ENCODE peak calls at places on chromosomes 3 and 15, in eight cellular contexts. One of them, this sample, is unnamed. For H3K9me3, the result is how much of the 10 kb centered on the place peaks cover.

GRCh38 chr15:83559310-83559966 is 94.5 kb upstream of the ADAMTSL3 start:
- DNase-seq in psoas muscle: no peak
- DNase-seq in stomach: peak
- DNase-seq in gastrocnemius medialis: no peak
- DNase-seq in upper lobe of right lung: no peak
- DNase-seq in CD8-positive, alpha-beta memory T cell: no peak
- DNase-seq in pancreas: no peak
- DNase-seq in left ventricle myocardium inferior: no peak
- DNase-seq in this sample: no peak

GRCh38 chr15:69522361-69522760 is 69.7 kb downstream of the RPLP1 start:
- DNase-seq in left ventricle myocardium inferior: no peak
- DNase-seq in CD8-positive, alpha-beta memory T cell: no peak
- DNase-seq in gastrocnemius medialis: no peak
- DNase-seq in psoas muscle: no peak
- DNase-seq in pancreas: no peak
- DNase-seq in upper lobe of right lung: no peak
- DNase-seq in stomach: peak
- DNase-seq in this sample: no peak

GRCh38 chr3:24305795-24306467 is 188.7 kb downstream of the THRB start:
- DNase-seq in left ventricle myocardium inferior: no peak
- DNase-seq in upper lobe of right lung: no peak
- DNase-seq in psoas muscle: no peak
- DNase-seq in pancreas: no peak
- DNase-seq in CD8-positive, alpha-beta memory T cell: no peak
- DNase-seq in gastrocnemius medialis: no peak
- DNase-seq in stomach: no peak
- DNase-seq in this sample: no peak

GRCh38 chr3:58117561-58118305 is 93.0 kb downstream of the DNASE1L3 start:
- DNase-seq in upper lobe of right lung: no peak
- DNase-seq in pancreas: no peak
- DNase-seq in CD8-positive, alpha-beta memory T cell: no peak
- DNase-seq in left ventricle myocardium inferior: peak
- DNase-seq in gastrocnemius medialis: no peak
- DNase-seq in psoas muscle: peak
- DNase-seq in stomach: peak
- DNase-seq in this sample: no peak

GRCh38 chr3:38154625-38155255 is 10.6 kb upstream of the OXSR1 start:
- DNase-seq in upper lobe of right lung: no peak
- DNase-seq in gastrocnemius medialis: no peak
- DNase-seq in psoas muscle: no peak
- DNase-seq in left ventricle myocardium inferior: no peak
- DNase-seq in CD8-positive, alpha-beta memory T cell: no peak
- DNase-seq in stomach: no peak
- DNase-seq in pancreas: no peak
- DNase-seq in this sample: no peak

GRCh38 chr15:96551196-96551595 is 220.7 kb downstream of the NR2F2 start:
- DNase-seq in left ventricle myocardium inferior: no peak
- DNase-seq in CD8-positive, alpha-beta memory T cell: no peak
- DNase-seq in stomach: no peak
- DNase-seq in upper lobe of right lung: no peak
- DNase-seq in psoas muscle: no peak
- DNase-seq in pancreas: no peak
- DNase-seq in gastrocnemius medialis: no peak
- DNase-seq in this sample: no peak

GRCh38 chr15:27869697-27870281 is 229.3 kb downstream of the OCA2 start:
- DNase-seq in left ventricle myocardium inferior: no peak
- DNase-seq in psoas muscle: no peak
- DNase-seq in gastrocnemius medialis: no peak
- DNase-seq in CD8-positive, alpha-beta memory T cell: no peak
- DNase-seq in pancreas: no peak
- DNase-seq in stomach: no peak
- DNase-seq in upper lobe of right lung: no peak
- DNase-seq in this sample: no peak

GRCh38 chr3:99499235-99499798 is 139.1 kb upstream of the COL8A1 start:
- DNase-seq in pancreas: no peak
- DNase-seq in gastrocnemius medialis: no peak
- DNase-seq in psoas muscle: no peak
- DNase-seq in CD8-positive, alpha-beta memory T cell: no peak
- DNase-seq in upper lobe of right lung: no peak
- DNase-seq in left ventricle myocardium inferior: no peak
- DNase-seq in stomach: peak
- DNase-seq in this sample: no peak

GRCh38 chr3:12232785-12233317 is 56.0 kb upstream of the PPARG start:
- DNase-seq in psoas muscle: no peak
- DNase-seq in upper lobe of right lung: no peak
- DNase-seq in stomach: no peak
- DNase-seq in gastrocnemius medialis: no peak
- DNase-seq in CD8-positive, alpha-beta memory T cell: no peak
- DNase-seq in pancreas: no peak
- DNase-seq in left ventricle myocardium inferior: no peak
- DNase-seq in this sample: no peak

GRCh38 chr3:11517601-11518000 is 126.1 kb downstream of the VGLL4 start:
- DNase-seq in CD8-positive, alpha-beta memory T cell: no peak
- DNase-seq in gastrocnemius medialis: no peak
- DNase-seq in psoas muscle: no peak
- DNase-seq in upper lobe of right lung: no peak
- DNase-seq in pancreas: no peak
- DNase-seq in stomach: no peak
- DNase-seq in left ventricle myocardium inferior: no peak
- DNase-seq in this sample: no peak

GRCh38 chr3:139187154-139187553 is 142.5 kb upstream of the PRR23C start:
- DNase-seq in CD8-positive, alpha-beta memory T cell: no peak
- DNase-seq in pancreas: no peak
- DNase-seq in left ventricle myocardium inferior: no peak
- DNase-seq in gastrocnemius medialis: no peak
- DNase-seq in psoas muscle: no peak
- DNase-seq in upper lobe of right lung: no peak
- DNase-seq in stomach: no peak
- DNase-seq in this sample: no peak

GRCh38 chr15:74725845-74726773 is 781 bp upstream of the CYP1A1 start:
- DNase-seq in gastrocnemius medialis: no peak
- DNase-seq in CD8-positive, alpha-beta memory T cell: peak
- DNase-seq in pancreas: peak
- DNase-seq in upper lobe of right lung: peak
- DNase-seq in left ventricle myocardium inferior: peak
- DNase-seq in psoas muscle: peak
- DNase-seq in stomach: peak
- DNase-seq in this sample: peak

GRCh38 chr3:184812845-184813157 is 835 bp downstream of the VPS8 start:
- DNase-seq in pancreas: no peak
- DNase-seq in CD8-positive, alpha-beta memory T cell: no peak
- DNase-seq in psoas muscle: no peak
- DNase-seq in left ventricle myocardium inferior: no peak
- DNase-seq in gastrocnemius medialis: no peak
- DNase-seq in stomach: no peak
- DNase-seq in upper lobe of right lung: no peak
- DNase-seq in this sample: no peak

DNA sequence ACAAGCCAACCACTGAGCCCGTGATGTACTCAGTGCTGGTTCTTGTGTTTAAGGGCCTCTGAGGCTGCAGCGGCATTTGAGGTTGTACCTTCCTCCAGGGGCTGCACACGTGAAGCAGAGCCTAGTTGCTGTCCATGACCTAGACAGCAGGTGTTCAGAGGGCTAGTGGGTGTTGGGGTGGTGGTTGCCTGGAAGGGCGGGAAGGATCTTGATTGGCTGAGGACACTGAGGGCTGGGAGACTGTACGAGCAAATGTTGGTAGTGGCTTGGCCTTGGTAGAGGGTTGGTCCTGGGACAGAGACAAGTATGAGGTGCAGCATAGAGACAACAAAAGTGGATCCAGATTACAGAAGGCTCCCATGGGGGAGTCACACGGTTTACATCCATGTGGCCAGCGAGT is 17.0 kb upstream of the HES1 start:
- DNase-seq in gastrocnemius medialis: no peak
- DNase-seq in CD8-positive, alpha-beta memory T cell: no peak
- DNase-seq in upper lobe of right lung: no peak
- DNase-seq in stomach: no peak
- DNase-seq in psoas muscle: no peak
- DNase-seq in pancreas: no peak
- DNase-seq in left ventricle myocardium inferior: no peak
- DNase-seq in this sample: no peak
- H3K27ac ChIP-seq in gastrocnemius medialis: no peak
- H3K27ac ChIP-seq in CD8-positive, alpha-beta memory T cell: no peak
- H3K27ac ChIP-seq in upper lobe of right lung: no peak
- H3K27ac ChIP-seq in stomach: no peak
- H3K27ac ChIP-seq in psoas muscle: no peak
- H3K27ac ChIP-seq in pancreas: no peak
- H3K27ac ChIP-seq in left ventricle myocardium inferior: no peak
- H3K27ac ChIP-seq in this sample: no peak

GRCh38 chr3:149828390-149828789 is 15.4 kb downstream of the RNF13 start:
- DNase-seq in psoas muscle: no peak
- DNase-seq in left ventricle myocardium inferior: no peak
- DNase-seq in stomach: no peak
- DNase-seq in CD8-positive, alpha-beta memory T cell: no peak
- DNase-seq in gastrocnemius medialis: no peak
- DNase-seq in pancreas: no peak
- DNase-seq in upper lobe of right lung: no peak
- DNase-seq in this sample: no peak

GRCh38 chr3:149830902-149831301 is 17.9 kb downstream of the RNF13 start:
- DNase-seq in psoas muscle: no peak
- DNase-seq in CD8-positive, alpha-beta memory T cell: no peak
- DNase-seq in stomach: no peak
- DNase-seq in pancreas: no peak
- DNase-seq in left ventricle myocardium inferior: no peak
- DNase-seq in upper lobe of right lung: no peak
- DNase-seq in gastrocnemius medialis: no peak
- DNase-seq in this sample: no peak

GRCh38 chr3:149832086-149832485 is 19.1 kb downstream of the RNF13 start:
- DNase-seq in left ventricle myocardium inferior: no peak
- DNase-seq in psoas muscle: no peak
- DNase-seq in upper lobe of right lung: no peak
- DNase-seq in gastrocnemius medialis: no peak
- DNase-seq in stomach: no peak
- DNase-seq in pancreas: no peak
- DNase-seq in CD8-positive, alpha-beta memory T cell: no peak
- DNase-seq in this sample: no peak

GRCh38 chr3:149831321-149831720 is 18.3 kb downstream of the RNF13 start:
- DNase-seq in pancreas: no peak
- DNase-seq in left ventricle myocardium inferior: no peak
- DNase-seq in psoas muscle: no peak
- DNase-seq in stomach: no peak
- DNase-seq in gastrocnemius medialis: no peak
- DNase-seq in CD8-positive, alpha-beta memory T cell: no peak
- DNase-seq in upper lobe of right lung: no peak
- DNase-seq in this sample: no peak

DNA sequence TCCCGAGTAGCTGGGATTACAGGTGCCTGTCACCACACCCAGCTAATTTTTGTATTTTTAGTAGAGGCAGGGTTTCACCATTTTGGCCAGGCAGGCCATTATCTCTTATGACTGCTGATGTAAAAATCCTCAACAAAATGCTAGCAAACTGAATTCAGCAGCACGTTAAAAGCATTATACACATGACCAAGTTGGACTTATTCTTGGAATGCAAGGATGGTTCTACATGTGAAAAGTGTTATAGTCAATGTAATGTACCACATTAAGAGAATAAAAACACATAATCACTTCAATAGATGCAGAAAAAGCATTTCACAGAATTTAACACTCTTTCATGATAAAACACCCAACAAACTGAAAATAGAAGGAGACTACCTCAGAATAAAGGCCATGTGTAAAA is 20.2 kb downstream of the RNF13 start:
- DNase-seq in stomach: no peak
- DNase-seq in psoas muscle: no peak
- DNase-seq in pancreas: no peak
- DNase-seq in CD8-positive, alpha-beta memory T cell: no peak
- DNase-seq in upper lobe of right lung: no peak
- DNase-seq in left ventricle myocardium inferior: no peak
- DNase-seq in gastrocnemius medialis: no peak
- DNase-seq in this sample: no peak
- H3K9me3 ChIP-seq in stomach: under half
- H3K9me3 ChIP-seq in psoas muscle: under half
- H3K9me3 ChIP-seq in pancreas: under half
- H3K9me3 ChIP-seq in CD8-positive, alpha-beta memory T cell: under half
- H3K9me3 ChIP-seq in upper lobe of right lung: under half
- H3K9me3 ChIP-seq in left ventricle myocardium inferior: half or more
- H3K9me3 ChIP-seq in gastrocnemius medialis: under half
- H3K9me3 ChIP-seq in this sample: under half

GRCh38 chr3:186614266-186614596 is 1.4 kb downstream of the AHSG start:
- DNase-seq in CD8-positive, alpha-beta memory T cell: no peak
- DNase-seq in stomach: no peak
- DNase-seq in upper lobe of right lung: no peak
- DNase-seq in pancreas: no peak
- DNase-seq in psoas muscle: no peak
- DNase-seq in left ventricle myocardium inferior: no peak
- DNase-seq in gastrocnemius medialis: no peak
- DNase-seq in this sample: no peak
- H3K4me3 ChIP-seq in CD8-positive, alpha-beta memory T cell: peak
- H3K4me3 ChIP-seq in stomach: no peak
- H3K4me3 ChIP-seq in upper lobe of right lung: no peak
- H3K4me3 ChIP-seq in pancreas: no peak
- H3K4me3 ChIP-seq in psoas muscle: no peak
- H3K4me3 ChIP-seq in left ventricle myocardium inferior: no peak
- H3K4me3 ChIP-seq in gastrocnemius medialis: no peak
- H3K4me3 ChIP-seq in this sample: peak

DNA sequence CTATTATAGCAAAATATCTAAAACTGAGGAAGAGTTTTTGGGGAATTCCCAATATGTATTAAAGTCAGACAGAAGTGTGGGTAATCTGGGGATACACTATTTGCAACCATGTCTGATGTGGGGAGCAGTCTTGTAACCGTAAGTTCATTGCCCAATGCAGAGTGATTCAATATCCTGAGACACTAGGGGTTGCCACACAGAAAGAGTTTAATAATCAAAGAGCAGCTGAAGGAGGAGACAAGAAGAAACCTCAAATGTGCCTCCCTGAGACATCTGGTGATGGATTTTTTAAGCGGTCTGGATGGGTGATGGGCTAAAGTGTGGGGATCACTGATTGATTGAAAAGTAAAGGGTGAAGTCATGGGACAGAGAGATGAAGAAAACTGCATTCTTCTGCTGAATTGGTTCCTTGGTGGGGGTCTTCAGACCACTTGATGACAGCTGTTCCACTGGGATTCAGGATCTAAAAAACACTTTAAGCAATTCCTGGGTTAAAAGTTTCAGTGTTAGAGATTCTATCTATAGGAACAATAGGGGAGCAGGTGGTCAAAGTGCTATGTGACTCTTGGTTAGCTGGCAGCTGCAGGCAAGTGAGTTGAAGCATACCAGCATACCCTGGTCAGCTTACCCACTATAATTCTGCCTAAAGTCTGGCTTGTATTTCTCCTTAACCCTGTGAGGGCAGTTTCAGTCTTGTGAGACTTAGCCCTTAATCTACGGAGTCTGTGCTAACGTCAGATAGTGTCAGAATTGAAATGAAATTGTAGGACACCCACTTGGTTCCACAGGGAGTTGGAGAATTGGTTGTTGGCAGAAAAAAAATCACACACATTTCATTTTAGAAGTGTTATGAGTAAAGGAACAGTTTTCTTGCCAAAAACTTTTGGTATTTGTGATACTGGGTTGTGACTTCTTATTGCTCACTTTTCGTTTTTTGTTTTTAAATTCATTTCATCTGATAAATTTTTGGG is 425.8 kb upstream of the TGFBR2 start:
- DNase-seq in stomach: no peak
- DNase-seq in left ventricle myocardium inferior: no peak
- DNase-seq in upper lobe of right lung: no peak
- DNase-seq in pancreas: no peak
- DNase-seq in gastrocnemius medialis: no peak
- DNase-seq in psoas muscle: no peak
- DNase-seq in CD8-positive, alpha-beta memory T cell: no peak
- DNase-seq in this sample: no peak
- H3K27ac ChIP-seq in stomach: no peak
- H3K27ac ChIP-seq in left ventricle myocardium inferior: no peak
- H3K27ac ChIP-seq in upper lobe of right lung: no peak
- H3K27ac ChIP-seq in pancreas: no peak
- H3K27ac ChIP-seq in gastrocnemius medialis: no peak
- H3K27ac ChIP-seq in psoas muscle: no peak
- H3K27ac ChIP-seq in CD8-positive, alpha-beta memory T cell: no peak
- H3K27ac ChIP-seq in this sample: no peak

GRCh38 chr3:44504566-44504965 is 27.1 kb upstream of the ZNF445 start:
- DNase-seq in gastrocnemius medialis: no peak
- DNase-seq in pancreas: no peak
- DNase-seq in CD8-positive, alpha-beta memory T cell: no peak
- DNase-seq in upper lobe of right lung: no peak
- DNase-seq in left ventricle myocardium inferior: no peak
- DNase-seq in stomach: no peak
- DNase-seq in psoas muscle: no peak
- DNase-seq in this sample: no peak
- H3K9me3 ChIP-seq in gastrocnemius medialis: under half
- H3K9me3 ChIP-seq in pancreas: under half
- H3K9me3 ChIP-seq in CD8-positive, alpha-beta memory T cell: under half
- H3K9me3 ChIP-seq in upper lobe of right lung: under half
- H3K9me3 ChIP-seq in left ventricle myocardium inferior: under half
- H3K9me3 ChIP-seq in stomach: under half
- H3K9me3 ChIP-seq in psoas muscle: under half
- H3K9me3 ChIP-seq in this sample: under half

This sample was measured in Peyer's patch.